ENCODE peak calls at places on chromosomes 2 and 18, in nine cellular contexts. One of them, this sample, is unnamed. For H3K9me3 and H3K4me1, the result is how much of the 10 kb centered on the place peaks cover.

GRCh38 chr18:27270508-27270907 is 85.4 kb upstream of the CHST9 start:
- DNase-seq in ovary: no peak
- DNase-seq in hepatocyte: no peak
- DNase-seq in iPS DF 6.9: no peak
- DNase-seq in CD8-positive, alpha-beta memory T cell: no peak
- DNase-seq in ascending aorta: no peak
- DNase-seq in sigmoid colon: no peak
- DNase-seq in effector memory CD4-positive, alpha-beta T cell: no peak
- DNase-seq in uterus: no peak
- DNase-seq in this sample: no peak

GRCh38 chr2:134593500-134593899 is 125.3 kb downstream of the TMEM163 start:
- DNase-seq in effector memory CD4-positive, alpha-beta T cell: no peak
- DNase-seq in ovary: no peak
- DNase-seq in uterus: no peak
- DNase-seq in CD8-positive, alpha-beta memory T cell: no peak
- DNase-seq in iPS DF 6.9: no peak
- DNase-seq in ascending aorta: no peak
- DNase-seq in hepatocyte: no peak
- DNase-seq in sigmoid colon: no peak
- DNase-seq in this sample: no peak

GRCh38 chr2:234493117-234493516 is 3.8 kb downstream of the ARL4C start:
- DNase-seq in sigmoid colon: peak
- DNase-seq in uterus: no peak
- DNase-seq in hepatocyte: no peak
- DNase-seq in ovary: no peak
- DNase-seq in CD8-positive, alpha-beta memory T cell: no peak
- DNase-seq in iPS DF 6.9: no peak
- DNase-seq in effector memory CD4-positive, alpha-beta T cell: no peak
- DNase-seq in ascending aorta: no peak
- DNase-seq in this sample: no peak

GRCh38 chr18:24514439-24514838 is 54.0 kb downstream of the HRH4 start:
- DNase-seq in ovary: no peak
- DNase-seq in hepatocyte: no peak
- DNase-seq in uterus: no peak
- DNase-seq in ascending aorta: no peak
- DNase-seq in iPS DF 6.9: peak
- DNase-seq in CD8-positive, alpha-beta memory T cell: no peak
- DNase-seq in sigmoid colon: no peak
- DNase-seq in effector memory CD4-positive, alpha-beta T cell: no peak
- DNase-seq in this sample: no peak

GRCh38 chr18:13369756-13370510 is 151.4 kb downstream of the LDLRAD4 start:
- DNase-seq in iPS DF 6.9: no peak
- DNase-seq in CD8-positive, alpha-beta memory T cell: no peak
- DNase-seq in effector memory CD4-positive, alpha-beta T cell: no peak
- DNase-seq in uterus: no peak
- DNase-seq in sigmoid colon: peak
- DNase-seq in ascending aorta: no peak
- DNase-seq in hepatocyte: peak
- DNase-seq in ovary: no peak
- DNase-seq in this sample: peak

GRCh38 chr18:22932885-22933205 is 283 bp upstream of the RBBP8 start:
- DNase-seq in effector memory CD4-positive, alpha-beta T cell: no peak
- DNase-seq in ovary: no peak
- DNase-seq in ascending aorta: no peak
- DNase-seq in CD8-positive, alpha-beta memory T cell: no peak
- DNase-seq in sigmoid colon: no peak
- DNase-seq in iPS DF 6.9: no peak
- DNase-seq in uterus: no peak
- DNase-seq in hepatocyte: no peak
- DNase-seq in this sample: no peak

GRCh38 chr18:50266248-50266704 is at the start of gene CFAP53:
- DNase-seq in ascending aorta: peak
- DNase-seq in sigmoid colon: peak
- DNase-seq in iPS DF 6.9: no peak
- DNase-seq in hepatocyte: peak
- DNase-seq in uterus: peak
- DNase-seq in effector memory CD4-positive, alpha-beta T cell: peak
- DNase-seq in ovary: peak
- DNase-seq in CD8-positive, alpha-beta memory T cell: peak
- DNase-seq in this sample: peak

GRCh38 chr2:158204741-158205165 is 103.1 kb downstream of the UPP2 start:
- DNase-seq in hepatocyte: no peak
- DNase-seq in uterus: no peak
- DNase-seq in ovary: no peak
- DNase-seq in CD8-positive, alpha-beta memory T cell: no peak
- DNase-seq in iPS DF 6.9: no peak
- DNase-seq in sigmoid colon: no peak
- DNase-seq in effector memory CD4-positive, alpha-beta T cell: no peak
- DNase-seq in ascending aorta: no peak
- DNase-seq in this sample: no peak

GRCh38 chr2:149908731-149909690 is 321.4 kb upstream of the MMADHC start:
- DNase-seq in sigmoid colon: no peak
- DNase-seq in effector memory CD4-positive, alpha-beta T cell: no peak
- DNase-seq in uterus: no peak
- DNase-seq in ascending aorta: no peak
- DNase-seq in ovary: no peak
- DNase-seq in hepatocyte: peak
- DNase-seq in iPS DF 6.9: no peak
- DNase-seq in CD8-positive, alpha-beta memory T cell: no peak
- DNase-seq in this sample: peak

GRCh38 chr2:153786016-153786415 is 85.7 kb upstream of the GALNT13 start:
- DNase-seq in ovary: no peak
- DNase-seq in uterus: no peak
- DNase-seq in effector memory CD4-positive, alpha-beta T cell: no peak
- DNase-seq in sigmoid colon: no peak
- DNase-seq in CD8-positive, alpha-beta memory T cell: no peak
- DNase-seq in ascending aorta: no peak
- DNase-seq in hepatocyte: peak
- DNase-seq in iPS DF 6.9: no peak
- DNase-seq in this sample: no peak

GRCh38 chr2:31282634-31283033 is 48.7 kb downstream of the EHD3 start:
- DNase-seq in iPS DF 6.9: no peak
- DNase-seq in sigmoid colon: no peak
- DNase-seq in effector memory CD4-positive, alpha-beta T cell: no peak
- DNase-seq in uterus: no peak
- DNase-seq in ascending aorta: no peak
- DNase-seq in hepatocyte: no peak
- DNase-seq in ovary: no peak
- DNase-seq in CD8-positive, alpha-beta memory T cell: no peak
- DNase-seq in this sample: no peak

GRCh38 chr2:205043285-205043684 is 498.0 kb downstream of the PARD3B start:
- DNase-seq in CD8-positive, alpha-beta memory T cell: no peak
- DNase-seq in uterus: no peak
- DNase-seq in hepatocyte: no peak
- DNase-seq in iPS DF 6.9: no peak
- DNase-seq in effector memory CD4-positive, alpha-beta T cell: no peak
- DNase-seq in ascending aorta: no peak
- DNase-seq in ovary: no peak
- DNase-seq in sigmoid colon: no peak
- DNase-seq in this sample: no peak

GRCh38 chr2:32986480-32986879 is 39.7 kb downstream of the LTBP1 start:
- DNase-seq in hepatocyte: no peak
- DNase-seq in ovary: no peak
- DNase-seq in effector memory CD4-positive, alpha-beta T cell: no peak
- DNase-seq in sigmoid colon: no peak
- DNase-seq in CD8-positive, alpha-beta memory T cell: no peak
- DNase-seq in ascending aorta: no peak
- DNase-seq in uterus: no peak
- DNase-seq in iPS DF 6.9: no peak
- DNase-seq in this sample: no peak

GRCh38 chr2:74759991-74760390 is 73.9 kb upstream of the HK2 start:
- DNase-seq in effector memory CD4-positive, alpha-beta T cell: no peak
- DNase-seq in CD8-positive, alpha-beta memory T cell: no peak
- DNase-seq in ascending aorta: no peak
- DNase-seq in iPS DF 6.9: no peak
- DNase-seq in hepatocyte: no peak
- DNase-seq in sigmoid colon: no peak
- DNase-seq in ovary: no peak
- DNase-seq in uterus: no peak
- DNase-seq in this sample: no peak

GRCh38 chr2:46073540-46074018 is 223.6 kb upstream of the EPAS1 start:
- DNase-seq in iPS DF 6.9: no peak
- DNase-seq in hepatocyte: peak
- DNase-seq in effector memory CD4-positive, alpha-beta T cell: no peak
- DNase-seq in uterus: no peak
- DNase-seq in sigmoid colon: peak
- DNase-seq in CD8-positive, alpha-beta memory T cell: no peak
- DNase-seq in ovary: no peak
- DNase-seq in ascending aorta: no peak
- DNase-seq in this sample: no peak

GRCh38 chr2:42569116-42569711 is 782 bp downstream of the MTA3 start:
- DNase-seq in hepatocyte: peak
- DNase-seq in uterus: peak
- DNase-seq in ascending aorta: no peak
- DNase-seq in CD8-positive, alpha-beta memory T cell: no peak
- DNase-seq in ovary: peak
- DNase-seq in iPS DF 6.9: no peak
- DNase-seq in effector memory CD4-positive, alpha-beta T cell: no peak
- DNase-seq in sigmoid colon: peak
- DNase-seq in this sample: peak

GRCh38 chr2:190882831-190883582 is 2.4 kb downstream of the GLS start:
- DNase-seq in ascending aorta: no peak
- DNase-seq in hepatocyte: no peak
- DNase-seq in ovary: no peak
- DNase-seq in iPS DF 6.9: no peak
- DNase-seq in sigmoid colon: no peak
- DNase-seq in uterus: no peak
- DNase-seq in CD8-positive, alpha-beta memory T cell: no peak
- DNase-seq in effector memory CD4-positive, alpha-beta T cell: no peak
- DNase-seq in this sample: no peak

GRCh38 chr18:21747764-21748693 is 7.4 kb downstream of the MIB1 start:
- DNase-seq in ascending aorta: no peak
- DNase-seq in sigmoid colon: no peak
- DNase-seq in ovary: no peak
- DNase-seq in iPS DF 6.9: no peak
- DNase-seq in CD8-positive, alpha-beta memory T cell: no peak
- DNase-seq in uterus: no peak
- DNase-seq in effector memory CD4-positive, alpha-beta T cell: no peak
- DNase-seq in hepatocyte: no peak
- DNase-seq in this sample: no peak

GRCh38 chr18:55687106-55687505 is 99.1 kb upstream of the TCF4 start:
- DNase-seq in hepatocyte: no peak
- DNase-seq in uterus: no peak
- DNase-seq in iPS DF 6.9: no peak
- DNase-seq in sigmoid colon: no peak
- DNase-seq in CD8-positive, alpha-beta memory T cell: no peak
- DNase-seq in ovary: no peak
- DNase-seq in ascending aorta: no peak
- DNase-seq in effector memory CD4-positive, alpha-beta T cell: no peak
- DNase-seq in this sample: no peak
- H3K9me3 ChIP-seq in hepatocyte: under half
- H3K9me3 ChIP-seq in uterus: under half
- H3K9me3 ChIP-seq in iPS DF 6.9: under half
- H3K9me3 ChIP-seq in sigmoid colon: under half
- H3K9me3 ChIP-seq in CD8-positive, alpha-beta memory T cell: under half
- H3K9me3 ChIP-seq in ovary: under half
- H3K9me3 ChIP-seq in ascending aorta: under half
- H3K9me3 ChIP-seq in effector memory CD4-positive, alpha-beta T cell: under half
- H3K9me3 ChIP-seq in this sample: under half

GRCh38 chr2:38171208-38171858 is 95.4 kb upstream of the CYP1B1 start:
- DNase-seq in iPS DF 6.9: no peak
- DNase-seq in hepatocyte: no peak
- DNase-seq in sigmoid colon: no peak
- DNase-seq in CD8-positive, alpha-beta memory T cell: no peak
- DNase-seq in uterus: no peak
- DNase-seq in ovary: no peak
- DNase-seq in effector memory CD4-positive, alpha-beta T cell: no peak
- DNase-seq in ascending aorta: no peak
- DNase-seq in this sample: no peak

GRCh38 chr2:38173690-38174089 is 97.7 kb upstream of the CYP1B1 start:
- DNase-seq in uterus: no peak
- DNase-seq in iPS DF 6.9: no peak
- DNase-seq in ascending aorta: no peak
- DNase-seq in effector memory CD4-positive, alpha-beta T cell: no peak
- DNase-seq in CD8-positive, alpha-beta memory T cell: no peak
- DNase-seq in sigmoid colon: no peak
- DNase-seq in hepatocyte: no peak
- DNase-seq in ovary: no peak
- DNase-seq in this sample: no peak

GRCh38 chr2:38174646-38175096 is 98.7 kb upstream of the CYP1B1 start:
- DNase-seq in ascending aorta: no peak
- DNase-seq in hepatocyte: peak
- DNase-seq in uterus: peak
- DNase-seq in CD8-positive, alpha-beta memory T cell: no peak
- DNase-seq in iPS DF 6.9: no peak
- DNase-seq in effector memory CD4-positive, alpha-beta T cell: no peak
- DNase-seq in sigmoid colon: no peak
- DNase-seq in ovary: no peak
- DNase-seq in this sample: peak

GRCh38 chr2:38176619-38177021 is 100.7 kb upstream of the CYP1B1 start:
- DNase-seq in ascending aorta: no peak
- DNase-seq in effector memory CD4-positive, alpha-beta T cell: no peak
- DNase-seq in uterus: no peak
- DNase-seq in iPS DF 6.9: no peak
- DNase-seq in hepatocyte: no peak
- DNase-seq in CD8-positive, alpha-beta memory T cell: no peak
- DNase-seq in sigmoid colon: no peak
- DNase-seq in ovary: no peak
- DNase-seq in this sample: no peak

GRCh38 chr2:38174131-38174530 is 98.2 kb upstream of the CYP1B1 start:
- DNase-seq in hepatocyte: no peak
- DNase-seq in ascending aorta: no peak
- DNase-seq in uterus: no peak
- DNase-seq in sigmoid colon: no peak
- DNase-seq in ovary: no peak
- DNase-seq in CD8-positive, alpha-beta memory T cell: no peak
- DNase-seq in iPS DF 6.9: no peak
- DNase-seq in effector memory CD4-positive, alpha-beta T cell: no peak
- DNase-seq in this sample: no peak
- H3K4me1 ChIP-seq in hepatocyte: under half
- H3K4me1 ChIP-seq in ascending aorta: under half
- H3K4me1 ChIP-seq in uterus: under half
- H3K4me1 ChIP-seq in sigmoid colon: under half
- H3K4me1 ChIP-seq in ovary: under half
- H3K4me1 ChIP-seq in CD8-positive, alpha-beta memory T cell: under half
- H3K4me1 ChIP-seq in iPS DF 6.9: under half
- H3K4me1 ChIP-seq in effector memory CD4-positive, alpha-beta T cell: under half
- H3K4me1 ChIP-seq in this sample: under half

GRCh38 chr18:62554083-62554815 is 31.4 kb downstream of the ZCCHC2 start:
- DNase-seq in hepatocyte: no peak
- DNase-seq in sigmoid colon: no peak
- DNase-seq in ascending aorta: no peak
- DNase-seq in ovary: no peak
- DNase-seq in iPS DF 6.9: no peak
- DNase-seq in effector memory CD4-positive, alpha-beta T cell: no peak
- DNase-seq in CD8-positive, alpha-beta memory T cell: no peak
- DNase-seq in uterus: no peak
- DNase-seq in this sample: no peak
- H3K27ac ChIP-seq in hepatocyte: no peak
- H3K27ac ChIP-seq in sigmoid colon: no peak
- H3K27ac ChIP-seq in ascending aorta: no peak
- H3K27ac ChIP-seq in ovary: no peak
- H3K27ac ChIP-seq in iPS DF 6.9: no peak
- H3K27ac ChIP-seq in effector memory CD4-positive, alpha-beta T cell: no peak
- H3K27ac ChIP-seq in CD8-positive, alpha-beta memory T cell: no peak
- H3K27ac ChIP-seq in uterus: no peak
- H3K27ac ChIP-seq in this sample: no peak

DNA sequence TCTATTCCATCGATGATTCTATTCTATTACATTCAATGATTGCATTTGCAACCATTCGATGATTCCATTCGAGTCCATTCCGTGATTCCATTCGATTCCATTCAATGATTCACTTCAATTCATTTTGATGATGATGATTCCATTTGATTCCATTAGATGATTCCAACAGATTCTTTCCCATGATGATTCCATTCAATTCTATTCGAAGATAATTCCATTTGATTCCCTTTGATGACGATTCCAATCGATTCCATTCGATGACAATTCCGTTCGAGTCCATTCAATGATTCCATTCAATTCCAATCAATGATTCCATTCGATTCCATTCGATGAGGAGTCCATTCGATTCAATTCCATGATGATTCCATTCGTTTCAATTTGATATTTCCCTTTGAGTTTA is 1088.8 kb downstream of the RPIA start:
- DNase-seq in ascending aorta: no peak
- DNase-seq in sigmoid colon: no peak
- DNase-seq in CD8-positive, alpha-beta memory T cell: no peak
- DNase-seq in uterus: no peak
- DNase-seq in hepatocyte: no peak
- DNase-seq in iPS DF 6.9: no peak
- DNase-seq in effector memory CD4-positive, alpha-beta T cell: no peak
- DNase-seq in ovary: no peak
- DNase-seq in this sample: no peak
- H3K9me3 ChIP-seq in ascending aorta: half or more
- H3K9me3 ChIP-seq in sigmoid colon: under half
- H3K9me3 ChIP-seq in CD8-positive, alpha-beta memory T cell: half or more
- H3K9me3 ChIP-seq in uterus: under half
- H3K9me3 ChIP-seq in hepatocyte: half or more
- H3K9me3 ChIP-seq in iPS DF 6.9: under half
- H3K9me3 ChIP-seq in effector memory CD4-positive, alpha-beta T cell: under half
- H3K9me3 ChIP-seq in ovary: under half
- H3K9me3 ChIP-seq in this sample: under half